ENCODE peak calls at places on chromosomes 16 and 17, in four cellular contexts. I is HL-60, O is K562, B is GM12878. K is an unnamed sample.

GRCh38 chr17:5592382-5592781 is 8.1 kb upstream of the NLRP1 start:
- DNase-seq in I (no peak), O (no peak), B (no peak), K (no peak)

GRCh38 chr16:82317411-82318168 is 147.6 kb upstream of the MPHOSPH6 start:
- DNase-seq in I (no peak), O (no peak), B (no peak), K (no peak)

GRCh38 chr17:40355804-40356758 is 8.5 kb downstream of the GJD3 start:
- DNase-seq in I (no peak), O (no peak), B (no peak), K (no peak)

GRCh38 chr17:45874148-45874547 is 20.2 kb upstream of the MAPT start:
- DNase-seq in I (no peak), O (no peak), B (no peak), K (no peak)

GRCh38 chr16:71807905-71808592 is 585 bp downstream of the AP1G1 start:
- DNase-seq in I (peak), O (peak), B (no peak), K (peak)

GRCh38 chr17:67326440-67326839 is 39.9 kb downstream of the PSMD12 start:
- DNase-seq in I (no peak), O (no peak), B (no peak), K (no peak)

GRCh38 chr17:30323262-30323894 is 10.5 kb downstream of the TMIGD1 start:
- DNase-seq in I (peak), O (no peak), B (no peak), K (no peak)

GRCh38 chr16:4075534-4075933 is 40.7 kb downstream of the ADCY9 start:
- DNase-seq in I (no peak), O (no peak), B (no peak), K (no peak)

GRCh38 chr17:59512844-59513383 is 52.5 kb upstream of the DHX40 start:
- DNase-seq in I (no peak), O (no peak), B (no peak), K (no peak)

GRCh38 chr16:81695431-81695890 is 83.6 kb upstream of the PLCG2 start:
- DNase-seq in I (no peak), O (no peak), B (no peak), K (no peak)

GRCh38 chr16:2467301-2468141 is 3.6 kb upstream of the NTN3 start:
- DNase-seq in I (no peak), O (no peak), B (no peak), K (peak)

GRCh38 chr16:7405166-7405565 is 72.5 kb downstream of the RBFOX1 start:
- DNase-seq in I (no peak), O (no peak), B (no peak), K (no peak)

GRCh38 chr17:62187681-62188080 is 122.6 kb upstream of the MED13 start:
- DNase-seq in I (no peak), O (no peak), B (no peak), K (no peak)

GRCh38 chr16:75238132-75238852 is 13.1 kb downstream of the BCAR1 start:
- DNase-seq in I (no peak), O (no peak), B (no peak), K (no peak)

GRCh38 chr17:83200231-83200699 is 120.9 kb downstream of the METRNL start:
- DNase-seq in I (peak), O (no peak), B (no peak), K (no peak)

GRCh38 chr17:82932146-82933005 is 92.6 kb upstream of the ZNF750 start:
- DNase-seq in I (no peak), O (no peak), B (no peak), K (no peak)

GRCh38 chr16:6977906-6978305 is 354.7 kb upstream of the RBFOX1 start:
- DNase-seq in I (no peak), O (no peak), B (no peak), K (no peak)

GRCh38 chr17:56284501-56284900 is 131.2 kb downstream of the ANKFN1 start:
- DNase-seq in I (peak), O (no peak), B (no peak), K (no peak)

GRCh38 chr17:80265205-80266068 is 4.8 kb downstream of the RNF213 start:
- DNase-seq in I (no peak), O (no peak), B (peak), K (no peak)

GRCh38 chr17:83079340-83079747 is at the start of gene METRNL:
- DNase-seq in I (no peak), O (peak), B (no peak), K (peak)

GRCh38 chr16:65249768-65250167 is 127.9 kb upstream of the CDH11 start:
- DNase-seq in I (no peak), O (no peak), B (no peak), K (no peak)

GRCh38 chr16:81585785-81586184 is 141.2 kb downstream of the CMIP start:
- DNase-seq in I (no peak), O (peak), B (no peak), K (no peak)

GRCh38 chr17:75260679-75261335 is 599 bp downstream of the GGA3 start:
- DNase-seq in I (no peak), O (no peak), B (no peak), K (no peak)

GRCh38 chr16:2852003-2852730 is 5.8 kb downstream of the PRSS22 start:
- DNase-seq in I (no peak), O (no peak), B (no peak), K (no peak)

GRCh38 chr16:29745853-29746345 is at the start of gene C16orf54:
- DNase-seq in I (peak), O (no peak), B (peak), K (peak)

GRCh38 chr16:4140652-4141051 is 24.4 kb upstream of the ADCY9 start:
- DNase-seq in I (no peak), O (no peak), B (peak), K (no peak)

GRCh38 chr17:55279203-55279602 is 14.4 kb downstream of the HLF start:
- DNase-seq in I (no peak), O (no peak), B (no peak), K (no peak)

GRCh38 chr17:69539781-69540319 is 125.4 kb downstream of the MAP2K6 start:
- DNase-seq in I (no peak), O (no peak), B (no peak), K (no peak)

GRCh38 chr17:933168-934083 is 46.1 kb downstream of the NXN start:
- DNase-seq in I (no peak), O (peak), B (no peak), K (no peak)

GRCh38 chr16:56353054-56353921 is 72.1 kb downstream of the AMFR start:
- DNase-seq in I (no peak), O (no peak), B (no peak), K (peak)

GRCh38 chr17:69651921-69652320 is 237.4 kb downstream of the MAP2K6 start:
- DNase-seq in I (no peak), O (no peak), B (no peak), K (no peak)

GRCh38 chr16:1540556-1540855 is 7.0 kb downstream of the TMEM204 start:
- DNase-seq in I (no peak), O (no peak), B (no peak), K (no peak)

GRCh38 chr17:15121426-15121825 is 143.7 kb downstream of the PMP22 start:
- DNase-seq in I (no peak), O (no peak), B (no peak), K (no peak)

GRCh38 chr16:85420501-85421337 is 192.4 kb upstream of the GSE1 start:
- DNase-seq in I (peak), O (peak), B (no peak), K (peak)

GRCh38 chr16:25343976-25344375 is 86.3 kb upstream of the ZKSCAN2 start:
- DNase-seq in I (no peak), O (no peak), B (no peak), K (no peak)

GRCh38 chr17:56452469-56452868 is 141.0 kb upstream of the NOG start:
- DNase-seq in I (no peak), O (no peak), B (no peak), K (no peak)

GRCh38 chr17:29589524-29590260 is at the start of gene GIT1:
- DNase-seq in I (peak), O (peak), B (no peak), K (peak)

GRCh38 chr17:4949321-4950074 is 1.2 kb upstream of the PFN1 start:
- DNase-seq in I (peak), O (peak), B (no peak), K (peak)

GRCh38 chr16:51807551-51807950 is 656.5 kb upstream of the SALL1 start:
- DNase-seq in I (no peak), O (no peak), B (no peak), K (no peak)

GRCh38 chr16:56382901-56383355 is 42.4 kb downstream of the AMFR start:
- DNase-seq in I (no peak), O (no peak), B (no peak), K (no peak)

GRCh38 chr16:10743227-10743609 is 424 bp upstream of the NUBP1 start:
- DNase-seq in I (no peak), O (no peak), B (no peak), K (no peak)
- TF ChIP-seq SPI1 in I (no peak), O (no peak), B (no peak), K (no peak)

GRCh38 chr17:34412022-34412421 is 49.0 kb upstream of the CCL1 start:
- DNase-seq in I (no peak), O (no peak), B (no peak), K (no peak)

GRCh38 chr17:34412534-34412933 is 49.5 kb upstream of the CCL1 start:
- DNase-seq in I (no peak), O (peak), B (no peak), K (no peak)

GRCh38 chr17:34414338-34414737 is 51.3 kb upstream of the CCL1 start:
- DNase-seq in I (no peak), O (no peak), B (no peak), K (no peak)

GRCh38 chr17:34413443-34414076 is 50.5 kb upstream of the CCL1 start:
- DNase-seq in I (no peak), O (peak), B (no peak), K (no peak)

DNA sequence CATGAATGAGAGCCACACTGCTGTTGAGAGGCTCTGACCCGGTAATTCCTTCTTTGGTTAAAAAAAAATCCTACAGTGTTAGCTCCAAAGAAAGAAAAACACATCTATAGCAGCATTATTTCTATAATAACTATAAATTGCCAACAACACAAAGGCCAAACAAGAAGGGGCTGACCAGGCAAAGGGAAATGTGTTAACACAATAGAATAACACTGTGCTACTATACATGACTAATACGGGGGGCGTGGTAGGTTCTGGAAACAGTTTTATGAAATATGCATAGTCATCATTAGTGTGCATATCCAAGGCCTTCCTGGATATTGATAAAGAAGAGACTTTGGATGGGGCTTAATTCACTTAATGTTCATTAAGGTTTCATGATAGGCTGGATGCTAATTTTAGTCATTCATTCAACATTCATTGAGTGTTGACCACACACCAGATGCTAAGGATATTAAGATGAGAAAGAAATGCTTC is 50.0 kb upstream of the CCL1 start:
- DNase-seq in I (no peak), O (peak), B (no peak), K (no peak)
- TF ChIP-seq SPI1 in I (no peak), O (no peak), B (no peak), K (no peak)

GRCh38 chr16:13426279-13426678 is 493.7 kb upstream of the ERCC4 start:
- DNase-seq in I (no peak), O (peak), B (no peak), K (no peak)
- TF ChIP-seq SPI1 in I (no peak), O (no peak), B (no peak), K (no peak)

GRCh38 chr17:77316651-77317050 is 175.9 kb downstream of the SEC14L1 start:
- DNase-seq in I (no peak), O (no peak), B (no peak), K (no peak)

GRCh38 chr17:77315551-77316190 is 174.9 kb downstream of the SEC14L1 start:
- DNase-seq in I (no peak), O (no peak), B (no peak), K (no peak)

GRCh38 chr17:77318021-77318420 is 177.3 kb downstream of the SEC14L1 start:
- DNase-seq in I (no peak), O (no peak), B (no peak), K (no peak)

GRCh38 chr17:77316191-77316641 is 175.4 kb downstream of the SEC14L1 start:
- DNase-seq in I (no peak), O (no peak), B (no peak), K (no peak)

GRCh38 chr17:77317091-77317519 is 176.3 kb downstream of the SEC14L1 start:
- DNase-seq in I (no peak), O (no peak), B (no peak), K (no peak)
- TF ChIP-seq SPI1 in I (no peak), O (no peak), B (no peak), K (no peak)

DNA sequence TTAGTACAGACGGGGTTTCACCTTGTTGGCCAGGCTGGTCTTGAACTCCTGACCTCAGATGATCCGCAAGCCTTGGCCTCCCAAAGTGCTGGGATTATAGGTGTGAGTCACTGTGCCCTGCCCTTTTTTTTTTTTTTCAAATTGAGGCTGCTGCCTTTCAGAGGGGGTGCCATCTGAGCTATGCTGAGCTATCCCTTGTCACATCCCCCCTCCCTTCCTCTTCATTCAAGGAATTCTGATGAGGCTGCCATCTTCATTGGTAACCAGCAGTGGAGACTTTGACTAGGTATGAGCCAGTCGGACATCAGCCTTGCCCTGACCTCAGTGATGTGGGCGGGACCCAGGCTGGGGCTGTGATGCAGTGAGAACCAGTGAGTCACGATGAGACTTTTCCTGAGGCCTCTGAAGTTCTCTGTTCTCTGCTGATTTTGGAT is 24.4 kb upstream of the GPT2 start:
- DNase-seq in I (no peak), O (peak), B (no peak), K (no peak)
- TF ChIP-seq SPI1 in I (no peak), O (no peak), B (no peak), K (no peak)

GRCh38 chr16:66617728-66618127 is 13.2 kb downstream of the CMTM3 start:
- DNase-seq in I (no peak), O (peak), B (no peak), K (no peak)

GRCh38 chr16:66618588-66618987 is 14.1 kb downstream of the CMTM3 start:
- DNase-seq in I (no peak), O (no peak), B (no peak), K (no peak)

GRCh38 chr16:66616169-66616568 is 11.7 kb downstream of the CMTM3 start:
- DNase-seq in I (no peak), O (no peak), B (no peak), K (no peak)

GRCh38 chr16:66617010-66617434 is 12.5 kb downstream of the CMTM3 start:
- DNase-seq in I (no peak), O (no peak), B (no peak), K (no peak)

DNA sequence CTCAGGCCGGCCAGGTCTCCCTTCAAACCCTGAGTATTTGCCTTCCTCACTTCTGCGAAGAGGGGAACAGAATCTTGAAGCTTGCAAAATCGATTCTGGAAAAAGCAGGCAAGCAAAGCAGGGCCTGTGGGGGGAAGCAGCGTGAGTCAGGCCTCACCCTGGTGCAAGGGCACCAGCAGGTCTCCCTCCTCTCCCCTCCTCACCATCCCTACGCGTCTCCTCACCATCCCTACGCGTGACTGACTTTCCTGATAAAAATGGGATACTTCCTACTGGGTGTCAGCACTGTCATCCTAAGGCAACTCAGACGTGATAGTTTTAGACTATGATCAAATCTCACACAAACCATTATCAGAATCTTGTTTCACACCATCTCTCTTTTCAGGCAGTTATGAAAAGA is 12.1 kb downstream of the CMTM3 start:
- DNase-seq in I (no peak), O (no peak), B (no peak), K (no peak)
- TF ChIP-seq SPI1 in I (no peak), O (no peak), B (no peak), K (no peak)

DNA sequence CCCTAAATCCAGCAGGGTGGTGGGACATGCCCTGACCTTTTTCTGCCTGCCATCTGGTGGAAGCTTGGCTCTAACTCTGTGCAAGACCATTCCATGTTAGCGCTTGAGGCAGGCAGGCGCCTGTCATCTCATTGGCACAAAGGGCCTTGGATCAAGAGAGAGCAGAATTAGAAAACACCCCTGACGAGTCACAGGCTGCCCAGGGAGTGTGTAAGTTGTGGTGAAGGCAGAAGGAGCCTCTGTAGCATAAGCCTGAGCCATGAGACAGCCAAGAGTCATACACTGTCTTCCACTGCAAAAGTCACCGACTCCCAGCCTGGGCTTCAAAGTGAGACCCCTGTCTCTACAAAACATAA is 6.0 kb downstream of the NUBP1 start:
- DNase-seq in I (no peak), O (no peak), B (no peak), K (no peak)
- TF ChIP-seq SPI1 in I (no peak), O (no peak), B (no peak), K (no peak)

GRCh38 chr16:63458842-63459241 is 1422.6 kb upstream of the CDH8 start:
- DNase-seq in I (no peak), O (no peak), B (no peak), K (no peak)
- TF ChIP-seq SPI1 in I (no peak), O (no peak), B (no peak), K (no peak)

GRCh38 chr16:58331024-58331707 is 36.3 kb upstream of the PRSS54 start:
- DNase-seq in I (no peak), O (peak), B (no peak), K (no peak)
- TF ChIP-seq SPI1 in I (no peak), O (no peak), B (no peak), K (no peak)

K was measured in GM12891.